ENCODE peak calls at places on chromosomes 13 and 19, in four cellular contexts. One of them, this sample, is unnamed.

GRCh38 chr13:77521194-77521593 is 14.3 kb upstream of the SCEL start:
- DNase-seq in HepG2: no peak
- DNase-seq in K562: no peak
- DNase-seq in GM12878: no peak
- DNase-seq in this sample: no peak

GRCh38 chr13:32947886-32948285 is 68.3 kb upstream of the KL start:
- DNase-seq in GM12878: no peak
- DNase-seq in K562: no peak
- DNase-seq in HepG2: no peak
- DNase-seq in this sample: no peak

GRCh38 chr13:77113496-77113895 is 86.5 kb upstream of the FBXL3 start:
- DNase-seq in HepG2: no peak
- DNase-seq in GM12878: no peak
- DNase-seq in K562: no peak
- DNase-seq in this sample: peak; percentile 19

GRCh38 chr13:71625694-71626093 is 241.3 kb downstream of the DACH1 start:
- DNase-seq in GM12878: no peak
- DNase-seq in K562: no peak
- DNase-seq in HepG2: no peak
- DNase-seq in this sample: no peak

GRCh38 chr13:98428256-98428966 is 148.5 kb downstream of the STK24 start:
- DNase-seq in K562: no peak
- DNase-seq in HepG2: no peak
- DNase-seq in GM12878: no peak
- DNase-seq in this sample: no peak

GRCh38 chr19:42248270-42249148 is 6.1 kb upstream of the GSK3A start:
- DNase-seq in K562: no peak
- DNase-seq in GM12878: no peak
- DNase-seq in HepG2: no peak
- DNase-seq in this sample: no peak

GRCh38 chr19:52566588-52566987 is 3.5 kb upstream of the ZNF701 start:
- DNase-seq in GM12878: no peak
- DNase-seq in HepG2: no peak
- DNase-seq in K562: no peak
- DNase-seq in this sample: no peak

GRCh38 chr19:17490411-17490810 is 20.1 kb downstream of the SLC27A1 start:
- DNase-seq in GM12878: no peak
- DNase-seq in HepG2: no peak
- DNase-seq in K562: no peak
- DNase-seq in this sample: no peak

GRCh38 chr19:3818479-3818878 is 32.3 kb upstream of the MATK start:
- DNase-seq in GM12878: no peak
- DNase-seq in HepG2: no peak
- DNase-seq in K562: no peak
- DNase-seq in this sample: no peak

GRCh38 chr13:45132384-45133064 is 12.2 kb downstream of the GTF2F2 start:
- DNase-seq in HepG2: no peak
- DNase-seq in K562: no peak
- DNase-seq in GM12878: peak; percentile 19
- DNase-seq in this sample: no peak

GRCh38 chr13:44373601-44374347 is at the start of gene SERP2:
- DNase-seq in GM12878: no peak
- DNase-seq in HepG2: no peak
- DNase-seq in K562: no peak
- DNase-seq in this sample: peak; percentile 84

GRCh38 chr19:33512580-33513137 is 8.9 kb downstream of the PEPD start:
- DNase-seq in GM12878: no peak
- DNase-seq in HepG2: no peak
- DNase-seq in K562: no peak
- DNase-seq in this sample: no peak

DNA sequence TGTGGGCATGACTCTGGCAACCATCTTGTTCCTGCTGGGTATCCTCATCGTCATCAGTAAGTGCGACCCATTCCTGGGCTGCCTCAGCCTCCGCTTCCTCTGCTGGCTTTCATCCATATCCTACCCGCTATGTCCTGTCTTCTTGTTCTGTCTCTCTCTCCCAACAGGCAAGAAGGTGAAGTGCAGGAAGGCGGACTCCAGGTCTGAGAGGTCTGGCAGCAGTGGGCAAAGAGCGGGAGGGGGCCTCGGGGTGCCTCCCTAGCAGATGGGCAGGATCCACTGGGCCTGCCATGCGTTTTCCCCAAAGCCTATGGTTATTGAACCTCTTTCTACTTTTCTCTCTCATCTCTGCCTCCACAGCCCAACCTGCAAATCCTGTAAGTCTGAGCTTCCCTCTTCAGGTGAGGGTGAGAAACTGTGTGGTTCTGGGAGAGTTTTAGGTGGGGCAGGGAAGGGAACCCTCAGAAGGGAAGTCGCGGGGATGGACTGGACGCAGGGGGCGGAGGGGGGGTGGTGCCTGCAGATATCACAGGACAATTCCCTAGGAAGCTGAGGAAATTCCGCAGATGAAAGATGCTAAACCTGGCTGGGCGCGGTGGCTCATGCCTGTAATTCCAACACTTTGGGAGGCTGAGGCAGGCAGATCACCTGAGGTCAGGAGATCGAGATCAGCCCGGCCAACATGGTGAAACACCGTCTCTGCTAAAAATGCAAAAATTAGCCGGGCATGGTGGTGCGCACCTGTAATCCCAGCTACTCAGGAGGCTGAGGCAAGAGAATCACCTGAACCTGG is 3.1 kb upstream of the FXYD5 start:
- DNase-seq in HepG2: no peak
- DNase-seq in K562: no peak
- DNase-seq in GM12878: no peak
- DNase-seq in this sample: peak; percentile 48
- H2AFZ ChIP-seq in HepG2: no peak overlapping the region
- H2AFZ ChIP-seq in K562: no peak overlapping the region
- H2AFZ ChIP-seq in GM12878: no peak overlapping the region
- H2AFZ ChIP-seq in this sample: no peak overlapping the region

GRCh38 chr13:113209880-113210421 is 538 bp downstream of the CUL4A start:
- DNase-seq in K562: no peak
- DNase-seq in HepG2: peak; percentile 32
- DNase-seq in GM12878: no peak
- DNase-seq in this sample: peak; percentile 72

GRCh38 chr13:113207890-113208423 is 512 bp downstream of the PCID2 start:
- DNase-seq in K562: no peak
- DNase-seq in HepG2: peak; percentile 26
- DNase-seq in GM12878: no peak
- DNase-seq in this sample: peak; percentile 70

GRCh38 chr13:113209336-113209879 is at the start of gene CUL4A:
- DNase-seq in HepG2: peak; percentile 61
- DNase-seq in GM12878: no peak
- DNase-seq in K562: peak; percentile 70
- DNase-seq in this sample: peak; percentile 92

GRCh38 chr13:113210834-113211233 is 1.4 kb downstream of the CUL4A start:
- DNase-seq in HepG2: no peak
- DNase-seq in K562: no peak
- DNase-seq in GM12878: no peak
- DNase-seq in this sample: no peak

GRCh38 chr13:113208424-113209335 is at the start of gene PCID2:
- DNase-seq in K562: peak; percentile 75
- DNase-seq in GM12878: peak; percentile 48
- DNase-seq in HepG2: peak; percentile 82
- DNase-seq in this sample: peak; percentile 96
- TF ChIP-seq REST in K562: no peak
- TF ChIP-seq REST in GM12878: peak; percentile 29
- TF ChIP-seq REST in HepG2: peak; percentile 71
- TF ChIP-seq REST in this sample: no peak

DNA sequence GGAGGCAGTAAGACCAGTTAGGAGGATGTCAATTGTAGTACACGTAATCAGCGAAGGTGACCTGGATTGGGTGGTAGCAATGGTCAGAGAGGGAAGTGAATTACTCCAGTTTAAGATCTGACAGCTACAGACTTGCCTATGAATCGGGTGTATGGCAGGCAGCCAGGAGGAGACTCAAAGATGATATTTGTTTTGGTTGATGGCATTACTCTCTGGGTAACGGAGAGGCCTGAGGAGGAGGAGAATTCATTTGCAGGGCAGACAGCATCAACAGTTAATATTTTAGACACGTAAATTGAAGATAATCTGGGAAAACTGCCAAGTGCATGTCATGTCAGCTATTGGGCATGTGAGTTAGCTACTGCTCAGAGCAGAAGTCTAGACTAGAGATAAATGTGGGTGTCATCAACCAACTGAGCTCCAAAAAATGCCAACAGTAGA is 109.2 kb downstream of the SGCG start:
- DNase-seq in GM12878: no peak
- DNase-seq in HepG2: no peak
- DNase-seq in K562: no peak
- DNase-seq in this sample: no peak
- TF ChIP-seq CREB1 in GM12878: no peak
- TF ChIP-seq CREB1 in HepG2: no peak
- TF ChIP-seq CREB1 in K562: no peak
- TF ChIP-seq CREB1 in this sample: no peak

GRCh38 chr13:80339578-80339840 is 1.4 kb downstream of the SPRY2 start:
- DNase-seq in GM12878: no peak
- DNase-seq in K562: peak; percentile 16
- DNase-seq in HepG2: no peak
- DNase-seq in this sample: peak; percentile 56
- H2AFZ ChIP-seq in GM12878: no peak overlapping the region
- H2AFZ ChIP-seq in K562: peak overlapping the region; percentile 70
- H2AFZ ChIP-seq in HepG2: no peak overlapping the region
- H2AFZ ChIP-seq in this sample: no peak overlapping the region

GRCh38 chr19:50328257-50329145 is 676 bp downstream of the KCNC3 start:
- DNase-seq in GM12878: no peak
- DNase-seq in K562: peak; percentile 47
- DNase-seq in HepG2: no peak
- DNase-seq in this sample: peak; percentile 64
- TF ChIP-seq REST in GM12878: no peak
- TF ChIP-seq REST in K562: peak; percentile 61
- TF ChIP-seq REST in HepG2: no peak
- TF ChIP-seq REST in this sample: no peak

DNA sequence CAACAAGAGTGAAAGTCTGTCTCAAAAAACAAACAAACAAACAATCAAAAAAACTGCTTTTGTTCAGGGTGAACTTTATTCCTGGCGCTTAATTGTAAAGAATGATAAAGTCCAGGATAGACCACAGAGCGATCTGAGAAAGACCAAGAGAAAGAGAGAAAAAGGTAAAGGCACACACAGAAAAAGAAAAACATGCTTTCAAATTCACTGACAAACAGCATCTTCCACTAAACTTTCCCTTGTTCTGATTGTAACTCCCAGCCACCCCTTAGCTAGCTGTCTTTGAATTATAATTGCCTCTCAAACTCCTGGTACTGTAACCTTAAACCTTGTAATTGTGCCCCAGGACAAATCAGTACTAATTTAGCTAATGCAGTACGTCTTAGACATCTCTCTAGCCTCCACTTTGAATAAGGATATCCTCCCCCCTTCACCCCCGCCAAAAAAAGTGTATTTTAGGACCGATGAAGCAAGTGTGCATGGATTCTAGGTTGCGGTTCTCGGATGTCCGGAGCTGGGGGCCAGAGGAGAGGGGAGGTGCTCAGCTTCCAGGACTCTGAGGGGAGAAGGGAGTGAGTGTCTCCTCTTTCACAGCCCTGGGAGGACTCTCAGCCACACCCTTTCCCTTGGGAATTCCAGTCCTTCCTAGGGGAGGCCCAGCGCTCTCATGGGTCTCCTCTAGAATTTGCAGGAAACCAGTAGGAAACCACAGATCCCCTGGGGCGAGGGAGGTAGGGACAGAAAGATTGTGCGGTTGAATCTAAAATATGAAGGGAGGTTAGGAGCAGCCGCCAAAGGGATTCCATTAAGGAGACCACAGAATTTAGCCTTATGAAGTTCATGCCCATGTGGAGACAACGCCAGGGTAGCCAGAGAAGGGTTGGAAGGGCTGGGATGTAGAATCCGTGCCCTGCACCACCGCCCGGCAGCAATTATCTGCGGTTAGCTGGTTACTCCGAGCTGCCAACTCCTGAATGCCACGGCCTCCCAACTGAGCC is 19.7 kb downstream of the ZNF536 start:
- DNase-seq in K562: no peak
- DNase-seq in GM12878: no peak
- DNase-seq in HepG2: no peak
- DNase-seq in this sample: peak; percentile 71
- TF ChIP-seq CREB1 in K562: no peak
- TF ChIP-seq CREB1 in GM12878: no peak
- TF ChIP-seq CREB1 in HepG2: no peak
- TF ChIP-seq CREB1 in this sample: no peak

DNA sequence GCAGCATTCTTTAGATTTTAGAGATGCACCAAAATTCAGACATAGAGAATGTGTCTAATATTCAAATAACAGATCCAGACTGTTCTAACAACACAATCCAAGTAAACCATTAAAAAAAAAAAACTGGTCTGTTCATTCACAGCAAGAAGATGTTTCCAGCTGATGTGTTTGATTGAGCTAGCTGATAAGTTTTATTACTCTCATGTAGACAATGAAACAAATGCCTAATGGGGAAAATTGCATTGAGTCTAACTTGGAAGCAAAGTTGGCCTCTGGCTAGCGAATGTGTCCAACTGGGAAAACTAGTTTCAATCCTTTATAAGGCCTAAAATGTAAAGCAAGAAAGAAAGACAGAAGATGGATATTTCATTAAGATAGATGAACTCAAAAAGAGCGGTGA is 54.3 kb downstream of the PCDH9 start:
- DNase-seq in HepG2: no peak
- DNase-seq in K562: no peak
- DNase-seq in GM12878: no peak
- DNase-seq in this sample: no peak
- H2AFZ ChIP-seq in HepG2: no peak overlapping the region
- H2AFZ ChIP-seq in K562: no peak overlapping the region
- H2AFZ ChIP-seq in GM12878: no peak overlapping the region
- H2AFZ ChIP-seq in this sample: no peak overlapping the region

DNA sequence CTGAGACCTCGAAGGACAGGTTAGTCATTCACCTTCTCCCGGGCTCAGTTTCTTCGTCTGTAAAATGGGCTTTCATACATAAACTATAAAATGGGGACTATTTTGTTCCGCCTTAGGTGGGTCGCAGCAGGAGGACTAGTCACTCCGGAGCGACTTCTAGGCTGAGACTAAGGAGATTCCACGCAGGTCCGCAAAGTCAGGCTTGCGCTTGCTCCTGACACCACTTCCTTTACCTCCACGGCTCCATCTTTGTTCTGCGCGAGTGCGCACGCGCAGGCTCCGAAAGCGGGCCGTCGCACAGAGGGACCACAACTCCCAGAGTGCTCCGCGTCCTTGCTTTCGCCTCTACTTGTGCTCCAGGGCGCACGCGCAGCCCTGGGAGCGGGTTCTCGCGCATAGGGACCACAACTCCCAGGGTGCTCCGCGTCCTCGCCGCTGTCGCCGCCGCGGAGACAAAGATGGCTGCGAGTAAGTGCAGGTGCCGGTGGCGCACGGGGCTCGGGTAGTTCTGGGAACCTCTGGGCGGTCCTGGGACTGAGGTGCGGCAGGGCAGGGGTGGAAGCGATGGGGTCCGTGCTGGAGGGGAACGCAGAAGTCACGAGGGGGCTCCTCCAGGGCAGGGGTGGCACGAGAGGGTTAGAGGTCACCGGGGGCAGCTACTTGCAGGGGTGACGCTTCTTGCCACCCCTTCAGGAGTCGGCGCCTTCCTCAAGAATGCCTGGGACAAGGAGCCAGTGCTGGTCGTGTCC is at the start of gene NDUFA3:
- DNase-seq in HepG2: peak; percentile 96
- DNase-seq in GM12878: peak; percentile 95
- DNase-seq in K562: peak; percentile 99
- DNase-seq in this sample: peak; percentile 99
- TF ChIP-seq REST in HepG2: no peak
- TF ChIP-seq REST in GM12878: no peak
- TF ChIP-seq REST in K562: no peak
- TF ChIP-seq REST in this sample: no peak

This sample was measured in GM23338.